ENCODE peak calls at places on chromosomes 7 and 10, in nine cellular contexts. One of them, this sample, is unnamed.

GRCh38 chr7:140326116-140326928 is 72.0 kb downstream of the SLC37A3 start:
- DNase-seq in PC-3: peak
- DNase-seq in cardiac fibroblast: peak
- DNase-seq in D341Med: peak
- DNase-seq in NB4: peak
- DNase-seq in ELF-1: peak
- DNase-seq in Caki2: peak
- DNase-seq in HEK293T: peak
- DNase-seq in GM19239: peak
- DNase-seq in this sample: peak

GRCh38 chr7:93558705-93559614 is 15.6 kb downstream of the CALCR start:
- DNase-seq in PC-3: no peak
- DNase-seq in cardiac fibroblast: peak
- DNase-seq in D341Med: no peak
- DNase-seq in NB4: no peak
- DNase-seq in ELF-1: no peak
- DNase-seq in Caki2: peak
- DNase-seq in HEK293T: no peak
- DNase-seq in GM19239: no peak
- DNase-seq in this sample: no peak

GRCh38 chr7:114934074-114934473 is 12.2 kb downstream of the MDFIC start:
- DNase-seq in PC-3: no peak
- DNase-seq in cardiac fibroblast: no peak
- DNase-seq in D341Med: no peak
- DNase-seq in NB4: no peak
- DNase-seq in ELF-1: no peak
- DNase-seq in Caki2: no peak
- DNase-seq in HEK293T: no peak
- DNase-seq in GM19239: no peak
- DNase-seq in this sample: no peak

GRCh38 chr10:25725917-25726716 is 207.9 kb upstream of the MYO3A start:
- DNase-seq in PC-3: peak
- DNase-seq in cardiac fibroblast: peak
- DNase-seq in D341Med: peak
- DNase-seq in NB4: peak
- DNase-seq in ELF-1: peak
- DNase-seq in Caki2: peak
- DNase-seq in HEK293T: peak
- DNase-seq in GM19239: no peak
- DNase-seq in this sample: peak

GRCh38 chr7:70678621-70679251 is 453.2 kb upstream of the GALNT17 start:
- DNase-seq in PC-3: no peak
- DNase-seq in cardiac fibroblast: no peak
- DNase-seq in D341Med: no peak
- DNase-seq in NB4: peak
- DNase-seq in ELF-1: no peak
- DNase-seq in Caki2: no peak
- DNase-seq in HEK293T: no peak
- DNase-seq in GM19239: no peak
- DNase-seq in this sample: no peak

GRCh38 chr7:84331665-84332064 is 137.1 kb upstream of the SEMA3A start:
- DNase-seq in PC-3: no peak
- DNase-seq in cardiac fibroblast: no peak
- DNase-seq in D341Med: no peak
- DNase-seq in NB4: no peak
- DNase-seq in ELF-1: no peak
- DNase-seq in Caki2: peak
- DNase-seq in HEK293T: no peak
- DNase-seq in GM19239: no peak
- DNase-seq in this sample: no peak

GRCh38 chr7:46160861-46161260 is 239.8 kb upstream of the IGFBP3 start:
- DNase-seq in PC-3: no peak
- DNase-seq in cardiac fibroblast: no peak
- DNase-seq in D341Med: no peak
- DNase-seq in NB4: no peak
- DNase-seq in ELF-1: no peak
- DNase-seq in Caki2: no peak
- DNase-seq in HEK293T: no peak
- DNase-seq in GM19239: no peak
- DNase-seq in this sample: no peak

GRCh38 chr10:88114368-88114767 is 250.9 kb downstream of the PTEN start:
- DNase-seq in PC-3: no peak
- DNase-seq in cardiac fibroblast: peak
- DNase-seq in D341Med: peak
- DNase-seq in NB4: peak
- DNase-seq in ELF-1: peak
- DNase-seq in Caki2: no peak
- DNase-seq in HEK293T: peak
- DNase-seq in GM19239: no peak
- DNase-seq in this sample: peak

GRCh38 chr10:100890141-100890695 is 22.5 kb upstream of the SLF2 start:
- DNase-seq in PC-3: no peak
- DNase-seq in cardiac fibroblast: no peak
- DNase-seq in D341Med: no peak
- DNase-seq in NB4: no peak
- DNase-seq in ELF-1: no peak
- DNase-seq in Caki2: no peak
- DNase-seq in HEK293T: no peak
- DNase-seq in GM19239: no peak
- DNase-seq in this sample: no peak

GRCh38 chr10:89653410-89653828 is 8.4 kb upstream of the PANK1 start:
- DNase-seq in PC-3: peak
- DNase-seq in cardiac fibroblast: peak
- DNase-seq in D341Med: no peak
- DNase-seq in NB4: no peak
- DNase-seq in ELF-1: no peak
- DNase-seq in Caki2: peak
- DNase-seq in HEK293T: no peak
- DNase-seq in GM19239: no peak
- DNase-seq in this sample: no peak

GRCh38 chr10:112490543-112490942 is 43.5 kb downstream of the VTI1A start:
- DNase-seq in PC-3: peak
- DNase-seq in cardiac fibroblast: peak
- DNase-seq in D341Med: no peak
- DNase-seq in NB4: no peak
- DNase-seq in ELF-1: no peak
- DNase-seq in Caki2: no peak
- DNase-seq in HEK293T: no peak
- DNase-seq in GM19239: no peak
- DNase-seq in this sample: no peak

GRCh38 chr10:116829711-116830110 is 19.6 kb upstream of the ENO4 start:
- DNase-seq in PC-3: no peak
- DNase-seq in cardiac fibroblast: no peak
- DNase-seq in D341Med: no peak
- DNase-seq in NB4: no peak
- DNase-seq in ELF-1: no peak
- DNase-seq in Caki2: no peak
- DNase-seq in HEK293T: no peak
- DNase-seq in GM19239: no peak
- DNase-seq in this sample: no peak

GRCh38 chr7:484365-485101 is 35.1 kb downstream of the PDGFA start:
- DNase-seq in PC-3: no peak
- DNase-seq in cardiac fibroblast: no peak
- DNase-seq in D341Med: no peak
- DNase-seq in NB4: no peak
- DNase-seq in ELF-1: peak
- DNase-seq in Caki2: no peak
- DNase-seq in HEK293T: no peak
- DNase-seq in GM19239: no peak
- DNase-seq in this sample: no peak

GRCh38 chr7:79241288-79242055 is 212.0 kb downstream of the MAGI2 start:
- DNase-seq in PC-3: peak
- DNase-seq in cardiac fibroblast: peak
- DNase-seq in D341Med: no peak
- DNase-seq in NB4: no peak
- DNase-seq in ELF-1: no peak
- DNase-seq in Caki2: no peak
- DNase-seq in HEK293T: no peak
- DNase-seq in GM19239: no peak
- DNase-seq in this sample: no peak

GRCh38 chr10:13276749-13277394 is 23.0 kb downstream of the PHYH start:
- DNase-seq in PC-3: peak
- DNase-seq in cardiac fibroblast: peak
- DNase-seq in D341Med: no peak
- DNase-seq in NB4: no peak
- DNase-seq in ELF-1: no peak
- DNase-seq in Caki2: no peak
- DNase-seq in HEK293T: no peak
- DNase-seq in GM19239: no peak
- DNase-seq in this sample: no peak

GRCh38 chr10:61355211-61355610 is 98.0 kb downstream of the TMEM26 start:
- DNase-seq in PC-3: no peak
- DNase-seq in cardiac fibroblast: no peak
- DNase-seq in D341Med: no peak
- DNase-seq in NB4: no peak
- DNase-seq in ELF-1: no peak
- DNase-seq in Caki2: no peak
- DNase-seq in HEK293T: no peak
- DNase-seq in GM19239: no peak
- DNase-seq in this sample: no peak

GRCh38 chr7:155764432-155764798 is 47.8 kb downstream of the SHH start:
- DNase-seq in PC-3: no peak
- DNase-seq in cardiac fibroblast: no peak
- DNase-seq in D341Med: no peak
- DNase-seq in NB4: peak
- DNase-seq in ELF-1: no peak
- DNase-seq in Caki2: no peak
- DNase-seq in HEK293T: no peak
- DNase-seq in GM19239: no peak
- DNase-seq in this sample: peak

GRCh38 chr7:94439893-94440381 is 45.2 kb downstream of the COL1A2 start:
- DNase-seq in PC-3: no peak
- DNase-seq in cardiac fibroblast: peak
- DNase-seq in D341Med: no peak
- DNase-seq in NB4: no peak
- DNase-seq in ELF-1: peak
- DNase-seq in Caki2: no peak
- DNase-seq in HEK293T: no peak
- DNase-seq in GM19239: no peak
- DNase-seq in this sample: no peak

GRCh38 chr7:131010714-131011436 is 276.9 kb upstream of the KLF14 start:
- DNase-seq in PC-3: no peak
- DNase-seq in cardiac fibroblast: peak
- DNase-seq in D341Med: no peak
- DNase-seq in NB4: peak
- DNase-seq in ELF-1: no peak
- DNase-seq in Caki2: no peak
- DNase-seq in HEK293T: no peak
- DNase-seq in GM19239: no peak
- DNase-seq in this sample: no peak

GRCh38 chr10:72310636-72311035 is 36.9 kb downstream of the DDIT4 start:
- DNase-seq in PC-3: no peak
- DNase-seq in cardiac fibroblast: no peak
- DNase-seq in D341Med: no peak
- DNase-seq in NB4: peak
- DNase-seq in ELF-1: no peak
- DNase-seq in Caki2: no peak
- DNase-seq in HEK293T: no peak
- DNase-seq in GM19239: no peak
- DNase-seq in this sample: no peak

GRCh38 chr7:93016085-93016471 is 101.7 kb downstream of the SAMD9 start:
- DNase-seq in PC-3: no peak
- DNase-seq in cardiac fibroblast: peak
- DNase-seq in D341Med: no peak
- DNase-seq in NB4: no peak
- DNase-seq in ELF-1: peak
- DNase-seq in Caki2: no peak
- DNase-seq in HEK293T: no peak
- DNase-seq in GM19239: no peak
- DNase-seq in this sample: peak

GRCh38 chr10:62548686-62549085 is 174.5 kb downstream of the ZNF365 start:
- DNase-seq in PC-3: no peak
- DNase-seq in cardiac fibroblast: no peak
- DNase-seq in D341Med: no peak
- DNase-seq in NB4: no peak
- DNase-seq in ELF-1: no peak
- DNase-seq in Caki2: no peak
- DNase-seq in HEK293T: no peak
- DNase-seq in GM19239: no peak
- DNase-seq in this sample: no peak